ENCODE peak calls at places on chromosomes 5 and 9, in five cellular contexts. One of them, this sample, is unnamed.

GRCh38 chr9:108784998-108785397 is 70.8 kb downstream of the ACTL7B start:
- DNase-seq in testis: peak; percentile 21
- DNase-seq in colonic mucosa: no peak
- DNase-seq in HCT116: no peak
- DNase-seq in CD8-positive, alpha-beta memory T cell: no peak
- DNase-seq in this sample: no peak

GRCh38 chr9:79809931-79810330 is 238.2 kb downstream of the TLE4 start:
- DNase-seq in testis: no peak
- DNase-seq in colonic mucosa: no peak
- DNase-seq in HCT116: no peak
- DNase-seq in CD8-positive, alpha-beta memory T cell: no peak
- DNase-seq in this sample: no peak

GRCh38 chr5:124372457-124372856 is 374.0 kb downstream of the ZNF608 start:
- DNase-seq in testis: no peak
- DNase-seq in colonic mucosa: no peak
- DNase-seq in HCT116: no peak
- DNase-seq in CD8-positive, alpha-beta memory T cell: no peak
- DNase-seq in this sample: no peak

GRCh38 chr5:43007911-43008368 is 32.2 kb downstream of the ANXA2R start:
- DNase-seq in testis: peak; percentile 47
- DNase-seq in colonic mucosa: peak; percentile 74
- DNase-seq in HCT116: no peak
- DNase-seq in CD8-positive, alpha-beta memory T cell: peak; percentile 77
- DNase-seq in this sample: no peak

GRCh38 chr9:107425110-107426025 is 64.2 kb downstream of the KLF4 start:
- DNase-seq in testis: peak; percentile 88
- DNase-seq in colonic mucosa: peak; percentile 75
- DNase-seq in HCT116: peak; percentile 50
- DNase-seq in CD8-positive, alpha-beta memory T cell: peak; percentile 4
- DNase-seq in this sample: no peak

GRCh38 chr5:15798006-15798405 is 298.0 kb downstream of the FBXL7 start:
- DNase-seq in testis: peak; percentile 42
- DNase-seq in colonic mucosa: no peak
- DNase-seq in HCT116: no peak
- DNase-seq in CD8-positive, alpha-beta memory T cell: no peak
- DNase-seq in this sample: no peak

GRCh38 chr9:73280113-73280512 is 128.4 kb downstream of the ANXA1 start:
- DNase-seq in testis: no peak
- DNase-seq in colonic mucosa: no peak
- DNase-seq in HCT116: no peak
- DNase-seq in CD8-positive, alpha-beta memory T cell: no peak
- DNase-seq in this sample: no peak

GRCh38 chr5:53361708-53362107 is 118.7 kb upstream of the FST start:
- DNase-seq in testis: no peak
- DNase-seq in colonic mucosa: no peak
- DNase-seq in HCT116: no peak
- DNase-seq in CD8-positive, alpha-beta memory T cell: no peak
- DNase-seq in this sample: no peak

GRCh38 chr5:146690880-146691355 is 174.9 kb upstream of the GPR151 start:
- DNase-seq in testis: no peak
- DNase-seq in colonic mucosa: no peak
- DNase-seq in HCT116: no peak
- DNase-seq in CD8-positive, alpha-beta memory T cell: no peak
- DNase-seq in this sample: no peak

GRCh38 chr9:70830618-70831017 is 290.8 kb downstream of the TRPM3 start:
- DNase-seq in testis: no peak
- DNase-seq in colonic mucosa: no peak
- DNase-seq in HCT116: no peak
- DNase-seq in CD8-positive, alpha-beta memory T cell: no peak
- DNase-seq in this sample: no peak

GRCh38 chr9:91298304-91298703 is 63.4 kb downstream of the AUH start:
- DNase-seq in testis: no peak
- DNase-seq in colonic mucosa: no peak
- DNase-seq in HCT116: no peak
- DNase-seq in CD8-positive, alpha-beta memory T cell: no peak
- DNase-seq in this sample: peak; percentile 40

GRCh38 chr5:108579236-108579635 is 168.5 kb upstream of the FER start:
- DNase-seq in testis: no peak
- DNase-seq in colonic mucosa: no peak
- DNase-seq in HCT116: no peak
- DNase-seq in CD8-positive, alpha-beta memory T cell: no peak
- DNase-seq in this sample: no peak

GRCh38 chr5:72378636-72379289 is 58.6 kb downstream of the PTCD2 start:
- DNase-seq in testis: no peak
- DNase-seq in colonic mucosa: no peak
- DNase-seq in HCT116: no peak
- DNase-seq in CD8-positive, alpha-beta memory T cell: no peak
- DNase-seq in this sample: no peak

GRCh38 chr5:7616897-7617296 is 221.0 kb downstream of the ADCY2 start:
- DNase-seq in testis: no peak
- DNase-seq in colonic mucosa: no peak
- DNase-seq in HCT116: no peak
- DNase-seq in CD8-positive, alpha-beta memory T cell: no peak
- DNase-seq in this sample: no peak

GRCh38 chr9:136687721-136688223 is 515 bp upstream of the AGPAT2 start:
- DNase-seq in testis: no peak
- DNase-seq in colonic mucosa: peak; percentile 87
- DNase-seq in HCT116: no peak
- DNase-seq in CD8-positive, alpha-beta memory T cell: no peak
- DNase-seq in this sample: no peak

GRCh38 chr5:82160948-82161347 is 117.2 kb downstream of the RPS23 start:
- DNase-seq in testis: no peak
- DNase-seq in colonic mucosa: no peak
- DNase-seq in HCT116: no peak
- DNase-seq in CD8-positive, alpha-beta memory T cell: no peak
- DNase-seq in this sample: no peak

GRCh38 chr5:156314416-156314815 is 12.5 kb upstream of the SGCD start:
- DNase-seq in testis: no peak
- DNase-seq in colonic mucosa: no peak
- DNase-seq in HCT116: no peak
- DNase-seq in CD8-positive, alpha-beta memory T cell: no peak
- DNase-seq in this sample: no peak

GRCh38 chr9:121997791-121998190 is 95.3 kb downstream of the TTLL11 start:
- DNase-seq in testis: no peak
- DNase-seq in colonic mucosa: no peak
- DNase-seq in HCT116: no peak
- DNase-seq in CD8-positive, alpha-beta memory T cell: no peak
- DNase-seq in this sample: no peak

GRCh38 chr5:162196351-162196750 is 128.8 kb downstream of the GABRG2 start:
- DNase-seq in testis: no peak
- DNase-seq in colonic mucosa: no peak
- DNase-seq in HCT116: no peak
- DNase-seq in CD8-positive, alpha-beta memory T cell: no peak
- DNase-seq in this sample: no peak

GRCh38 chr5:6096101-6096500 is 282.2 kb downstream of the MED10 start:
- DNase-seq in testis: peak; percentile 24
- DNase-seq in colonic mucosa: no peak
- DNase-seq in HCT116: no peak
- DNase-seq in CD8-positive, alpha-beta memory T cell: no peak
- DNase-seq in this sample: no peak

GRCh38 chr9:135422340-135422944 is 57.1 kb upstream of the PPP1R26 start:
- DNase-seq in testis: no peak
- DNase-seq in colonic mucosa: no peak
- DNase-seq in HCT116: no peak
- DNase-seq in CD8-positive, alpha-beta memory T cell: no peak
- DNase-seq in this sample: no peak

GRCh38 chr9:8140557-8140956 is 341.0 kb upstream of the DMAC1 start:
- DNase-seq in testis: no peak
- DNase-seq in colonic mucosa: no peak
- DNase-seq in HCT116: no peak
- DNase-seq in CD8-positive, alpha-beta memory T cell: no peak
- DNase-seq in this sample: no peak

GRCh38 chr5:112205840-112206239 is 213.2 kb downstream of the EPB41L4A start:
- DNase-seq in testis: no peak
- DNase-seq in colonic mucosa: no peak
- DNase-seq in HCT116: no peak
- DNase-seq in CD8-positive, alpha-beta memory T cell: no peak
- DNase-seq in this sample: no peak

GRCh38 chr9:16925426-16925825 is 55.0 kb upstream of the BNC2 start:
- DNase-seq in testis: no peak
- DNase-seq in colonic mucosa: no peak
- DNase-seq in HCT116: no peak
- DNase-seq in CD8-positive, alpha-beta memory T cell: no peak
- DNase-seq in this sample: no peak

GRCh38 chr5:146313027-146313426 is 25.6 kb upstream of the POU4F3 start:
- DNase-seq in testis: no peak
- DNase-seq in colonic mucosa: no peak
- DNase-seq in HCT116: no peak
- DNase-seq in CD8-positive, alpha-beta memory T cell: no peak
- DNase-seq in this sample: no peak

GRCh38 chr9:38621434-38622082 is 1.2 kb upstream of the ANKRD18A start:
- DNase-seq in testis: peak; percentile 33
- DNase-seq in colonic mucosa: peak; percentile 42
- DNase-seq in HCT116: no peak
- DNase-seq in CD8-positive, alpha-beta memory T cell: no peak
- DNase-seq in this sample: no peak

GRCh38 chr5:1005362-1005851 is 3.2 kb upstream of the NKD2 start:
- DNase-seq in testis: no peak
- DNase-seq in colonic mucosa: peak; percentile 17
- DNase-seq in HCT116: no peak
- DNase-seq in CD8-positive, alpha-beta memory T cell: no peak
- DNase-seq in this sample: no peak

GRCh38 chr5:127399068-127399467 is 108.5 kb downstream of the MEGF10 start:
- DNase-seq in testis: no peak
- DNase-seq in colonic mucosa: no peak
- DNase-seq in HCT116: no peak
- DNase-seq in CD8-positive, alpha-beta memory T cell: no peak
- DNase-seq in this sample: no peak

GRCh38 chr9:116020801-116021200 is 132.8 kb upstream of the PAPPA start:
- DNase-seq in testis: no peak
- DNase-seq in colonic mucosa: no peak
- DNase-seq in HCT116: no peak
- DNase-seq in CD8-positive, alpha-beta memory T cell: no peak
- DNase-seq in this sample: peak; percentile 45

GRCh38 chr5:164562271-164562856 is 1056.9 kb downstream of the MAT2B start:
- DNase-seq in testis: no peak
- DNase-seq in colonic mucosa: no peak
- DNase-seq in HCT116: no peak
- DNase-seq in CD8-positive, alpha-beta memory T cell: no peak
- DNase-seq in this sample: no peak

GRCh38 chr5:65142511-65143011 is 339.2 kb downstream of the ADAMTS6 start:
- DNase-seq in testis: no peak
- DNase-seq in colonic mucosa: no peak
- DNase-seq in HCT116: no peak
- DNase-seq in CD8-positive, alpha-beta memory T cell: no peak
- DNase-seq in this sample: no peak

GRCh38 chr5:55817030-55817429 is 34.1 kb upstream of the IL31RA start:
- DNase-seq in testis: no peak
- DNase-seq in colonic mucosa: no peak
- DNase-seq in HCT116: no peak
- DNase-seq in CD8-positive, alpha-beta memory T cell: no peak
- DNase-seq in this sample: no peak

GRCh38 chr9:87622936-87623335 is 103.0 kb upstream of the CTSL start:
- DNase-seq in testis: no peak
- DNase-seq in colonic mucosa: no peak
- DNase-seq in HCT116: no peak
- DNase-seq in CD8-positive, alpha-beta memory T cell: no peak
- DNase-seq in this sample: no peak

GRCh38 chr9:21465859-21466518 is 16.1 kb downstream of the IFNE start:
- DNase-seq in testis: no peak
- DNase-seq in colonic mucosa: peak; percentile 27
- DNase-seq in HCT116: peak; percentile 61
- DNase-seq in CD8-positive, alpha-beta memory T cell: no peak
- DNase-seq in this sample: no peak

DNA sequence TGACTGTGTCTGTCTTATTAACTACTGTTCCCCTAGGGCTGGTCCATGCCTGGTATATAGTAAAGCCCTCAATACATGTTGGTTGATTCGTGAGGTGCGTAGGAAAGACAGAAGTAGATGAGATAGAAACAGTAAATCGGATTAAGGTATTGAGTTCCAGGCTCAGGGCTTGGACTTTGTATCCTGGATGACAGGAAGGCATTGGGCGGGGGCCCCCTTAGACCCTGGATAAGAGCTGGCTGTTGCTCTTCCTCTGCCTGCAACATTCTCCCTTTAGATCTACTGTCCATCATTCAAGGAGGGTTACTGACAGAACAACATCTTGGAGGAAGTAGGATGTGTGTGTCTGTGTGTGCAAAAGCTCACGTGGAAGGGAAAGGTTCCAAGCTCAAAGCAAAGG is 31.2 kb upstream of the CTNNA1 start:
- DNase-seq in testis: no peak
- DNase-seq in colonic mucosa: no peak
- DNase-seq in HCT116: no peak
- DNase-seq in CD8-positive, alpha-beta memory T cell: no peak
- DNase-seq in this sample: no peak
- H3K27ac ChIP-seq in testis: no peak overlapping the region
- H3K27ac ChIP-seq in colonic mucosa: no peak overlapping the region
- H3K27ac ChIP-seq in HCT116: no peak overlapping the region
- H3K27ac ChIP-seq in CD8-positive, alpha-beta memory T cell: no peak overlapping the region
- H3K27ac ChIP-seq in this sample: no peak overlapping the region

GRCh38 chr9:81266674-81267073 is 422.7 kb downstream of the TLE1 start:
- DNase-seq in testis: no peak
- DNase-seq in colonic mucosa: no peak
- DNase-seq in HCT116: peak; percentile 0
- DNase-seq in CD8-positive, alpha-beta memory T cell: no peak
- DNase-seq in this sample: peak; percentile 82

GRCh38 chr9:81268048-81268447 is 421.3 kb downstream of the TLE1 start:
- DNase-seq in testis: no peak
- DNase-seq in colonic mucosa: no peak
- DNase-seq in HCT116: no peak
- DNase-seq in CD8-positive, alpha-beta memory T cell: no peak
- DNase-seq in this sample: no peak

GRCh38 chr9:81264516-81264915 is 424.8 kb downstream of the TLE1 start:
- DNase-seq in testis: no peak
- DNase-seq in colonic mucosa: no peak
- DNase-seq in HCT116: no peak
- DNase-seq in CD8-positive, alpha-beta memory T cell: no peak
- DNase-seq in this sample: no peak

GRCh38 chr9:81266086-81266485 is 423.3 kb downstream of the TLE1 start:
- DNase-seq in testis: no peak
- DNase-seq in colonic mucosa: no peak
- DNase-seq in HCT116: no peak
- DNase-seq in CD8-positive, alpha-beta memory T cell: no peak
- DNase-seq in this sample: no peak
- H3K27ac ChIP-seq in testis: no peak overlapping the region
- H3K27ac ChIP-seq in colonic mucosa: no peak overlapping the region
- H3K27ac ChIP-seq in HCT116: no peak overlapping the region
- H3K27ac ChIP-seq in CD8-positive, alpha-beta memory T cell: no peak overlapping the region
- H3K27ac ChIP-seq in this sample: no peak overlapping the region

DNA sequence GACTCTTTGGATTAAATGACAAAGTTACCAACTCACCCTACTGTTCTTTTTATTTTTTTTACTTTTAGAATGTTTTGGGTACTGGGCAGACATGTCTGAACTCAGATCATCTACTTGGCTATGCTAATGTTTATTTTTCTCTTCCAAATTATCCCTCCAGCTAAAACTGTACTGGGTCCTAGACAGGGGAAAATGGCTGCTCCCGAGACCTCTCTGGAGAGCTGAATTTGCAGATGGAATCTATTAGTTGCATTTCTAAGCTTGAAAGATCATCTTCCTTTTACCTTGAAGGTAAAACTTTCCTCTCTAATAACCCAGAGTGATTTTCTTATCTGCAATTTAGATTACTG is 197.5 kb upstream of the SEMA6A start:
- DNase-seq in testis: no peak
- DNase-seq in colonic mucosa: no peak
- DNase-seq in HCT116: no peak
- DNase-seq in CD8-positive, alpha-beta memory T cell: no peak
- DNase-seq in this sample: no peak
- H3K27ac ChIP-seq in testis: no peak overlapping the region
- H3K27ac ChIP-seq in colonic mucosa: no peak overlapping the region
- H3K27ac ChIP-seq in HCT116: no peak overlapping the region
- H3K27ac ChIP-seq in CD8-positive, alpha-beta memory T cell: no peak overlapping the region
- H3K27ac ChIP-seq in this sample: no peak overlapping the region

GRCh38 chr9:32382582-32383320 is 1.7 kb upstream of the ACO1 start:
- DNase-seq in testis: no peak
- DNase-seq in colonic mucosa: no peak
- DNase-seq in HCT116: no peak
- DNase-seq in CD8-positive, alpha-beta memory T cell: no peak
- DNase-seq in this sample: no peak
- H3K27ac ChIP-seq in testis: no peak overlapping the region
- H3K27ac ChIP-seq in colonic mucosa: no peak overlapping the region
- H3K27ac ChIP-seq in HCT116: no peak overlapping the region
- H3K27ac ChIP-seq in CD8-positive, alpha-beta memory T cell: no peak overlapping the region
- H3K27ac ChIP-seq in this sample: no peak overlapping the region